ENCODE peak calls at places on chromosomes 13 and 19, in ten cellular contexts. X is transverse colon, I is esophagus muscularis mucosa, U is stomach, N is K562, M is SK-N-SH, T is H1, R is suprapubic skin, W is GM12878, S is HepG2. K is an unnamed sample.

GRCh38 chr19:19817357-19817756 is 4.2 kb downstream of the ZNF506 start:
- DNase-seq in T (no peak), W (no peak), N (no peak), S (no peak), X (no peak), I (no peak), M (no peak), U (no peak), R (no peak), K (no peak)

GRCh38 chr13:29081036-29081435 is 260.9 kb downstream of the MTUS2 start:
- DNase-seq in X (no peak), S (no peak), R (no peak), W (peak; percentile 48), I (no peak), M (no peak), N (no peak), T (no peak), U (no peak), K (no peak)

GRCh38 chr19:46515879-46516350 is 20.2 kb upstream of the PNMA8B start:
- DNase-seq in S (peak; percentile 23), W (no peak), X (no peak), M (peak; percentile 77), I (no peak), R (no peak), U (no peak), N (peak; percentile 73), T (no peak), K (no peak)

GRCh38 chr19:13017306-13018036 is 22.2 kb downstream of the NFIX start:
- DNase-seq in X (no peak), I (no peak), N (no peak), M (no peak), W (no peak), T (no peak), S (no peak), U (no peak), R (no peak), K (no peak)

GRCh38 chr13:49503951-49504350 is 8.2 kb downstream of the PHF11 start:
- DNase-seq in M (no peak), I (no peak), U (no peak), R (no peak), T (no peak), W (no peak), N (no peak), S (no peak), X (no peak), K (no peak)

GRCh38 chr13:91701975-91702374 is 303.6 kb downstream of the GPC5 start:
- DNase-seq in X (no peak), M (no peak), W (no peak), S (no peak), N (no peak), R (no peak), I (no peak), U (no peak), T (no peak), K (no peak)

GRCh38 chr13:77323858-77324257 is 3.0 kb downstream of the MYCBP2 start:
- DNase-seq in S (no peak), R (no peak), X (no peak), T (no peak), W (no peak), I (no peak), U (no peak), M (no peak), N (no peak), K (no peak)

GRCh38 chr19:33447336-33448158 is 74.0 kb downstream of the CEBPG start:
- DNase-seq in S (no peak), W (no peak), N (no peak), X (no peak), U (no peak), T (no peak), M (no peak), I (no peak), R (peak; percentile 55), K (peak; percentile 60)

GRCh38 chr19:46350029-46350757 is 3.3 kb downstream of the PPP5C start:
- DNase-seq in N (peak; percentile 28), S (no peak), M (no peak), R (no peak), I (no peak), U (no peak), X (peak; percentile 53), W (no peak), T (no peak), K (no peak)

GRCh38 chr13:20672772-20673171 is 30.7 kb upstream of the IL17D start:
- DNase-seq in X (no peak), S (no peak), I (no peak), R (no peak), N (no peak), U (no peak), T (no peak), W (no peak), M (no peak), K (no peak)

GRCh38 chr19:3986260-3987041 is 1.2 kb upstream of the EEF2 start:
- DNase-seq in R (no peak), X (peak; percentile 70), U (peak; percentile 57), T (no peak), S (peak; percentile 72), M (peak; percentile 68), W (peak; percentile 56), N (peak; percentile 67), I (no peak), K (no peak)

GRCh38 chr19:3211191-3211590 is 13.3 kb upstream of the CELF5 start:
- DNase-seq in X (no peak), R (no peak), T (no peak), U (no peak), N (no peak), I (no peak), S (no peak), M (no peak), W (no peak), K (no peak)

GRCh38 chr13:44347301-44347700 is 26.3 kb upstream of the SERP2 start:
- DNase-seq in R (no peak), T (no peak), W (no peak), M (no peak), I (no peak), U (no peak), N (no peak), X (no peak), S (no peak), K (no peak)

GRCh38 chr19:5254944-5255343 is 85.7 kb downstream of the PTPRS start:
- DNase-seq in W (no peak), M (no peak), X (no peak), N (no peak), I (no peak), S (no peak), R (no peak), U (no peak), T (no peak), K (no peak)

GRCh38 chr19:45136507-45137178 is 24.1 kb downstream of the NKPD1 start:
- DNase-seq in S (no peak), W (no peak), M (peak; percentile 62), I (no peak), X (no peak), T (no peak), U (no peak), R (no peak), N (no peak), K (no peak)

GRCh38 chr19:40674291-40674690 is 16.2 kb downstream of the NUMBL start:
- DNase-seq in M (no peak), U (no peak), T (no peak), W (no peak), I (no peak), R (no peak), S (no peak), N (no peak), X (no peak), K (no peak)

DNA sequence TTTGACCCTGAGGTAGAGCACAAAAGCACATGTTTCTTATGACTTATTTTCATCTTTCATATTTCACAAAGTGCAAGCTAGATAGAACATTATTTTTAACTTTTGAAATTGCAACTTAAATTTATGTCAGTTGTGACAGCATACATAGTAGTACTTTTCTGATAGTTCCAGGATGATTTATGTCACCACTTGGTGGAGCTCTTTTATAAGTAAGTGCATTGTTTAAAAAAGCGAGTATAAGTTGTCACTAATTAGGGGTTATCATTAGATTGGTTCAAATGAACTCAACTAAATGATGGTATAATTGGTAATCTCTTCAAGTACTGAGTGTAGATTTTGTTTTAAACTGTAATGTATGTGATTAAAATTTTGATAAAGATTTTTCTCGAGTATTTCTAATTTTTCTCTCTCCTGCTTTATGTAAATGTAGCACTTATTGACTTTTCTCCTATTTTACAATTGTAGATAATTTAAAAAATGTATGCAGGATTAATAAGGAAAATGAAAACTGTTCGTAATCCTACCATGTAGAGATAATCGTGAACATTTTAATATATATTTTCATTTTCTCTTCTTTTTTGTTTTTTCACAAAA is 31.1 kb downstream of the RB1 start:
- DNase-seq in M (peak; percentile 15), U (no peak), S (peak; percentile 36), X (no peak), W (peak; percentile 24), I (no peak), R (no peak), T (no peak), N (peak; percentile 7), K (no peak)
- TF ChIP-seq CTCF in M (peak; percentile 71), U (no peak), S (peak; percentile 65), X (peak; percentile 55), W (peak; percentile 50), I (peak; percentile 54), R (peak; percentile 38), T (no peak), N (peak; percentile 49), K (no peak)

DNA sequence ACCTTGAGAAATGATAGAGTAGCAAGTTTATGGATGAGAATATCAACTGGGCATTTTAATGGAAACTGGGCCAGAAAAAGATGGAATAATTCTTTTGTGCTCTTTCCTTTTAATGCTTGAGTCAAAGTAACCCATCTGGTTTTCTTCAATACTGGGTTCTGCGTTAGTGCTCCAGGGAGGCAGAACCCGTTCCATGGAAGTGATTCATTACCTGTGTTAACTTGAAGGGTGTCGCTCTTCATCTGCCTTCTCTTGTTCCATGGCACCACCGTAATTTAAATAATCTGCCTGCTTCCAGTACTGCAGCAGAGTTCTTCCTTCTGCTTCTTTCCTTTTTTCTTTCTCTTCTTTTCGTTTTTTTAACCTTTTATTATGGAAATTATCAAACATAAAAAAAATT is 14.7 kb upstream of the USP12 start:
- DNase-seq in R (no peak), U (no peak), S (no peak), X (no peak), T (no peak), M (no peak), N (no peak), W (no peak), I (peak; percentile 5), K (no peak)
- TF ChIP-seq EP300 in R (no peak), U (no peak), S (no peak), X (no peak), T (no peak), M (no peak), N (no peak), W (no peak), I (no peak), K (no peak)

DNA sequence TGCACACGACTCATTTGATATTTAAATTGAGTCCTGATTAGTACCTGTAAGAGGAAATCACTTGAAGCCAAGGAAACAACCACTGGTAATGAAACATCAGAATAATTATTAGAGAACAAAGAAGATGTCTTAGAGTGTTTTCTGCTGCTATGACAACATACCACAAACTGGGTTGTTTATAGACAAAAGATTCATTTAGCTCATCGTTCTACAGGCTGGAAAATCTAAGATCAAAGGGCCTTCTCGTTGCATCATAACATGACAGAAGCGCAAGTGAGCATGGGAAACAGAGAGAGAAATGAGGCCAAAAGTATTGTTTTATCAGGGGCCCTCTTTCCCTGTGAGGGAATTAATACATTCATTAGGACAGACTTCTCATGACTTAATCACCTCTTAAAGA is 1024.0 kb upstream of the PCDH9 start:
- DNase-seq in R (no peak), I (no peak), T (no peak), N (no peak), S (peak; percentile 9), M (no peak), U (no peak), W (no peak), X (no peak), K (no peak)
- TF ChIP-seq POLR2AphosphoS5 in R (no peak), I (no peak), T (no peak), N (no peak), S (no peak), M (no peak), U (no peak), W (no peak), X (no peak), K (no peak)

GRCh38 chr19:29259153-29259552 is 46.2 kb upstream of the UQCRFS1 start:
- DNase-seq in N (peak; percentile 34), X (no peak), I (no peak), U (no peak), S (no peak), R (no peak), M (no peak), W (no peak), T (no peak), K (no peak)
- TF ChIP-seq CTCF in N (peak; percentile 54), X (no peak), I (no peak), U (no peak), S (peak; percentile 40), R (no peak), M (peak; percentile 18), W (peak; percentile 8), T (peak; percentile 13), K (no peak)